ENCODE peak calls at places on chromosomes 16 and 17, in seven cellular contexts. B, T, Z, S, V, G and Q are unnamed samples.
A peak's percentile ranks its signal among the peaks of the same experiment; 100 is the strongest.

GRCh38 chr17:62064029-62064790 is 868 bp downstream of the MED13 start:
- DNase-seq in Z (no peak), S (peak; percentile 62), B (no peak), V (no peak), G (no peak), T (peak; percentile 42), Q (no peak)

GRCh38 chr16:56611281-56611833 is 3.0 kb downstream of the MT2A start:
- DNase-seq in B (no peak), G (no peak), S (no peak), V (no peak), Z (peak; percentile 46), T (no peak), Q (no peak)

GRCh38 chr16:50271148-50272041 is 5.0 kb downstream of the ADCY7 start:
- DNase-seq in B (no peak), Z (no peak), T (no peak), V (no peak), G (no peak), S (no peak), Q (no peak)

GRCh38 chr17:49454050-49454449 is 39.4 kb upstream of the PHB1 start:
- DNase-seq in Z (no peak), S (no peak), B (no peak), G (no peak), V (no peak), T (peak; percentile 82), Q (no peak)

GRCh38 chr17:17906418-17907215 is 65.6 kb downstream of the TOM1L2 start:
- DNase-seq in V (no peak), Z (no peak), B (no peak), S (no peak), G (no peak), T (no peak), Q (no peak)

GRCh38 chr16:70694517-70695218 is 8.8 kb upstream of the MTSS2 start:
- DNase-seq in T (no peak), V (no peak), B (no peak), Z (peak; percentile 48), S (no peak), G (no peak), Q (no peak)

GRCh38 chr17:39208136-39208535 is 8.1 kb downstream of the RPL19 start:
- DNase-seq in G (no peak), Z (no peak), T (no peak), B (peak; percentile 87), S (no peak), V (no peak), Q (no peak)

GRCh38 chr16:86044881-86045600 is 146.1 kb downstream of the IRF8 start:
- DNase-seq in S (no peak), G (no peak), V (no peak), Z (no peak), T (no peak), B (no peak), Q (no peak)

GRCh38 chr17:63700528-63701441 is 860 bp upstream of the LIMD2 start:
- DNase-seq in B (peak; percentile 89), V (peak; percentile 46), G (no peak), S (peak; percentile 69), T (no peak), Z (peak; percentile 56), Q (no peak)

GRCh38 chr16:68539704-68540370 is 746 bp downstream of the ZFP90 start:
- DNase-seq in T (no peak), S (peak; percentile 25), V (no peak), G (no peak), B (no peak), Z (no peak), Q (no peak)

GRCh38 chr16:22898874-22899348 is 84.9 kb downstream of the HS3ST2 start:
- DNase-seq in S (peak; percentile 21), Z (peak; percentile 63), T (peak; percentile 11), B (peak; percentile 76), G (no peak), V (peak; percentile 9), Q (peak; percentile 26)

GRCh38 chr17:43661699-43662431 is at the start of gene MEOX1:
- DNase-seq in Z (no peak), V (no peak), B (no peak), T (peak; percentile 74), G (no peak), S (no peak), Q (no peak)

GRCh38 chr17:44942456-44942855 is 5.1 kb downstream of the KIF18B start:
- DNase-seq in B (no peak), S (no peak), V (no peak), Z (no peak), G (no peak), T (no peak), Q (no peak)

GRCh38 chr16:56743840-56744239 is 13.9 kb downstream of the NUP93 start:
- DNase-seq in V (no peak), Z (peak; percentile 34), T (no peak), B (no peak), S (no peak), G (no peak), Q (peak; percentile 82)

GRCh38 chr17:7261377-7262191 is 694 bp downstream of the CLDN7 start:
- DNase-seq in G (no peak), T (no peak), S (no peak), V (no peak), B (no peak), Z (no peak), Q (no peak)

GRCh38 chr16:82880361-82880760 is 253.6 kb downstream of the CDH13 start:
- DNase-seq in T (no peak), B (no peak), S (no peak), V (no peak), G (no peak), Z (no peak), Q (no peak)

GRCh38 chr16:75048546-75048945 is 49.7 kb downstream of the ZNRF1 start:
- DNase-seq in Z (no peak), G (no peak), V (no peak), S (no peak), B (no peak), T (no peak), Q (no peak)

GRCh38 chr16:56999409-57000270 is 10.3 kb downstream of the NLRC5 start:
- DNase-seq in B (no peak), T (no peak), Z (peak; percentile 10), S (no peak), G (no peak), V (peak; percentile 30), Q (no peak)

GRCh38 chr16:68936729-68937631 is 93.6 kb downstream of the TANGO6 start:
- DNase-seq in Z (no peak), V (no peak), S (peak; percentile 14), B (no peak), T (no peak), G (no peak), Q (no peak)

GRCh38 chr16:35414563-35414962 is 1955.2 kb downstream of the TP53TG3F start:
- DNase-seq in Z (no peak), T (no peak), B (no peak), S (no peak), G (no peak), V (no peak), Q (no peak)

GRCh38 chr16:4891097-4891885 is 44.0 kb downstream of the UBN1 start:
- DNase-seq in B (no peak), V (no peak), T (no peak), S (no peak), Z (no peak), G (no peak), Q (no peak)

GRCh38 chr17:76593338-76593737 is 7.7 kb upstream of the ST6GALNAC2 start:
- DNase-seq in T (no peak), V (no peak), S (no peak), B (no peak), Z (no peak), G (no peak), Q (no peak)

GRCh38 chr17:31448467-31449077 is 57.1 kb downstream of the RAB11FIP4 start:
- DNase-seq in S (no peak), T (no peak), B (no peak), Z (no peak), G (no peak), V (no peak), Q (peak; percentile 10)

GRCh38 chr16:66605177-66605999 is 884 bp downstream of the CMTM3 start:
- DNase-seq in Z (peak; percentile 67), G (no peak), V (peak; percentile 27), T (peak; percentile 56), B (no peak), S (no peak), Q (no peak)

GRCh38 chr16:31331141-31331764 is 23.7 kb upstream of the ITGAX start:
- DNase-seq in Z (no peak), G (no peak), S (no peak), B (no peak), V (no peak), T (no peak), Q (no peak)

GRCh38 chr17:7881655-7882054 is 6.9 kb upstream of the CHD3 start:
- DNase-seq in B (peak; percentile 18), S (peak; percentile 21), G (no peak), Z (no peak), V (no peak), T (no peak), Q (no peak)

GRCh38 chr17:32909787-32910369 is 18.1 kb upstream of the TMEM98 start:
- DNase-seq in G (peak; percentile 52), T (peak; percentile 26), S (peak; percentile 55), B (peak; percentile 48), V (peak; percentile 18), Z (peak; percentile 55), Q (peak; percentile 75)